ENCODE peak calls at places on chromosomes 6 and 20, in four cellular contexts. D is endothelial cell, W is pancreas, L is tibial artery. M is an unnamed sample.

GRCh38 chr20:59063358-59064213 is 21.0 kb upstream of the PRELID3B start:
- DNase-seq in W (no peak), D (no peak), L (no peak), M (peak)

GRCh38 chr20:54345817-54346216 is 129.6 kb upstream of the DOK5 start:
- DNase-seq in D (no peak), W (no peak), L (no peak), M (no peak)

GRCh38 chr6:2061880-2062279 is 183.5 kb downstream of the GMDS start:
- DNase-seq in D (no peak), W (no peak), L (no peak), M (no peak)

GRCh38 chr6:44478158-44478557 is 90.7 kb downstream of the CDC5L start:
- DNase-seq in L (no peak), W (no peak), D (no peak), M (no peak)

GRCh38 chr6:134678436-134678889 is 271.4 kb downstream of the ALDH8A1 start:
- DNase-seq in L (no peak), W (peak), D (no peak), M (no peak)

GRCh38 chr20:16352321-16352720 is 220.9 kb downstream of the KIF16B start:
- DNase-seq in D (no peak), L (no peak), W (no peak), M (no peak)

GRCh38 chr20:49631074-49631716 is 63.3 kb upstream of the PTGIS start:
- DNase-seq in W (no peak), D (no peak), L (no peak), M (no peak)

GRCh38 chr20:17635846-17636245 is 46.2 kb downstream of the RRBP1 start:
- DNase-seq in D (no peak), W (no peak), L (no peak), M (no peak)

GRCh38 chr6:117483004-117483644 is 650 bp downstream of the DCBLD1 start:
- DNase-seq in L (peak), D (peak), W (peak), M (peak)

GRCh38 chr20:50337521-50338466 is 147.2 kb downstream of the CEBPB start:
- DNase-seq in W (no peak), D (no peak), L (peak), M (no peak)

GRCh38 chr6:47016916-47017315 is 25.2 kb downstream of the ADGRF1 start:
- DNase-seq in W (no peak), D (no peak), L (no peak), M (no peak)

GRCh38 chr6:48962041-48962440 is 501.0 kb downstream of the MMUT start:
- DNase-seq in W (no peak), L (no peak), D (no peak), M (no peak)

GRCh38 chr6:146183831-146184230 is 155.0 kb downstream of the GRM1 start:
- DNase-seq in W (no peak), D (no peak), L (no peak), M (no peak)

GRCh38 chr6:134420638-134421181 is 102.8 kb upstream of the SGK1 start:
- DNase-seq in L (no peak), D (no peak), W (no peak), M (no peak)

GRCh38 chr6:13228264-13229204 is 99.8 kb downstream of the TBC1D7 start:
- DNase-seq in L (no peak), W (no peak), D (no peak), M (no peak)

GRCh38 chr6:36120979-36121706 is 9.2 kb upstream of the MAPK13 start:
- DNase-seq in W (no peak), D (no peak), L (peak), M (peak)

GRCh38 chr20:47318596-47319516 is 37.6 kb downstream of the ZMYND8 start:
- DNase-seq in W (peak), D (peak), L (peak), M (peak)

GRCh38 chr20:18793625-18794427 is 19.8 kb upstream of the SCP2D1 start:
- DNase-seq in D (peak), W (peak), L (peak), M (peak)

GRCh38 chr6:126631343-126631742 is 291.4 kb downstream of the CENPW start:
- DNase-seq in D (no peak), W (no peak), L (no peak), M (no peak)

GRCh38 chr20:52192296-52193007 is 873 bp upstream of the ZFP64 start:
- DNase-seq in D (no peak), L (no peak), W (no peak), M (no peak)

GRCh38 chr20:47276856-47277541 is 79.5 kb downstream of the ZMYND8 start:
- DNase-seq in W (no peak), D (no peak), L (peak), M (peak)

GRCh38 chr6:152957796-152958195 is 25.0 kb downstream of the FBXO5 start:
- DNase-seq in W (no peak), D (no peak), L (no peak), M (no peak)

GRCh38 chr6:139060332-139060731 is 31.8 kb downstream of the ABRACL start:
- DNase-seq in L (no peak), D (no peak), W (no peak), M (no peak)

GRCh38 chr6:42745083-42745637 is 743 bp downstream of the TBCC start:
- DNase-seq in W (peak), L (peak), D (peak), M (peak)

GRCh38 chr20:16541226-16541625 is 32.0 kb downstream of the KIF16B start:
- DNase-seq in W (no peak), L (no peak), D (no peak), M (no peak)

GRCh38 chr6:88512951-88513350 is 346.8 kb upstream of the CNR1 start:
- DNase-seq in D (no peak), W (no peak), L (no peak), M (no peak)